ENCODE peak calls at places on chromosomes 2 and 18, in four cellular contexts. Z is HCT116, P is astrocyte of the hippocampus, T is NCI-H748 treated with DMSO at 0.1 percent for 48 hours. O is an unnamed sample.

GRCh38 chr2:239593965-239594771 is 193.3 kb upstream of the HDAC4 start:
- DNase-seq in Z (no peak), P (no peak), T (no peak), O (no peak)

GRCh38 chr2:219451626-219452360 is 17.1 kb downstream of the SPEG start:
- DNase-seq in Z (no peak), P (peak; percentile 71), T (no peak), O (peak; percentile 95)

GRCh38 chr2:174587607-174588006 is 10.0 kb downstream of the WIPF1 start:
- DNase-seq in Z (no peak), P (no peak), T (no peak), O (no peak)

GRCh38 chr2:241159116-241159515 is 8.8 kb downstream of the PPP1R7 start:
- DNase-seq in Z (no peak), P (no peak), T (no peak), O (no peak)

GRCh38 chr2:171158790-171159325 is 1.8 kb downstream of the TLK1 start:
- DNase-seq in Z (no peak), P (no peak), T (peak; percentile 49), O (no peak)

GRCh38 chr2:233290446-233290845 is 17.2 kb upstream of the SAG start:
- DNase-seq in Z (no peak), P (no peak), T (no peak), O (no peak)

GRCh38 chr18:48838921-48839818 is 111.6 kb downstream of the SMAD7 start:
- DNase-seq in Z (no peak), P (peak; percentile 82), T (no peak), O (peak; percentile 96)

GRCh38 chr18:69957071-69957620 is 9.5 kb upstream of the CD226 start:
- DNase-seq in Z (no peak), P (no peak), T (no peak), O (no peak)

GRCh38 chr2:44110444-44110843 is 58.2 kb upstream of the PPM1B start:
- DNase-seq in Z (no peak), P (no peak), T (no peak), O (peak; percentile 35)

GRCh38 chr2:69779258-69779989 is 37.5 kb downstream of the ANXA4 start:
- DNase-seq in Z (peak; percentile 76), P (no peak), T (no peak), O (peak; percentile 75)

GRCh38 chr2:240645346-240646060 is 20.2 kb downstream of the GPR35 start:
- DNase-seq in Z (no peak), P (no peak), T (no peak), O (peak; percentile 82)

GRCh38 chr2:127820080-127820668 is 9.2 kb upstream of the WDR33 start:
- DNase-seq in Z (peak; percentile 28), P (peak; percentile 19), T (no peak), O (no peak)

GRCh38 chr2:223580951-223581350 is 21.2 kb downstream of the SCG2 start:
- DNase-seq in Z (no peak), P (peak; percentile 77), T (no peak), O (peak; percentile 69)

GRCh38 chr2:10057231-10058107 is 14.1 kb downstream of the KLF11 start:
- DNase-seq in Z (no peak), P (peak; percentile 74), T (no peak), O (peak; percentile 96)

GRCh38 chr2:102119255-102119654 is 23.3 kb upstream of the IL1R1 start:
- DNase-seq in Z (no peak), P (no peak), T (no peak), O (no peak)

GRCh38 chr2:75324716-75325291 is 125.5 kb upstream of the TACR1 start:
- DNase-seq in Z (no peak), P (no peak), T (no peak), O (no peak)

GRCh38 chr2:160906878-160907277 is 253.3 kb upstream of the TANK start:
- DNase-seq in Z (no peak), P (peak; percentile 55), T (no peak), O (no peak)

GRCh38 chr18:23053756-23054457 is 81.4 kb upstream of the CABLES1 start:
- DNase-seq in Z (no peak), P (peak; percentile 86), T (no peak), O (peak; percentile 93)

GRCh38 chr2:123103902-123104301 is 921.2 kb upstream of the CNTNAP5 start:
- DNase-seq in Z (no peak), P (no peak), T (no peak), O (no peak)

GRCh38 chr2:117980783-117981676 is 32.8 kb downstream of the CCDC93 start:
- DNase-seq in Z (no peak), P (peak; percentile 79), T (no peak), O (peak; percentile 71)

GRCh38 chr2:225452677-225453076 is 53.2 kb downstream of the NYAP2 start:
- DNase-seq in Z (no peak), P (peak; percentile 89), T (no peak), O (no peak)

GRCh38 chr2:175371378-175371777 is 189.9 kb upstream of the ATP5MC3 start:
- DNase-seq in Z (no peak), P (no peak), T (no peak), O (no peak)